ENCODE peak calls at places on chromosomes 7 and 10, in five cellular contexts. C is fibroblast of lung, H is mammary epithelial cell, J is GM23248, V is endothelial cell of umbilical vein. P is an unnamed sample.

GRCh38 chr7:132394283-132395003 is 181.8 kb downstream of the PLXNA4 start:
- DNase-seq in C (no peak), H (no peak), J (peak), V (no peak), P (no peak)

GRCh38 chr7:46157931-46158330 is 236.9 kb upstream of the IGFBP3 start:
- DNase-seq in C (no peak), H (no peak), J (no peak), V (no peak), P (no peak)

GRCh38 chr10:70832236-70832635 is 16.5 kb downstream of the SGPL1 start:
- DNase-seq in C (no peak), H (no peak), J (peak), V (no peak), P (no peak)

GRCh38 chr7:117808910-117809705 is 64.1 kb downstream of the CTTNBP2 start:
- DNase-seq in C (peak), H (no peak), J (no peak), V (no peak), P (no peak)

GRCh38 chr7:85167636-85168035 is 19.2 kb downstream of the SEMA3D start:
- DNase-seq in C (no peak), H (no peak), J (no peak), V (peak), P (no peak)

GRCh38 chr10:132185601-132186487 is 904 bp upstream of the DPYSL4 start:
- DNase-seq in C (peak), H (peak), J (peak), V (peak), P (peak)

GRCh38 chr7:1663243-1663642 is 6.8 kb upstream of the ELFN1 start:
- DNase-seq in C (no peak), H (no peak), J (no peak), V (no peak), P (no peak)

GRCh38 chr7:101754432-101755159 is 62.8 kb upstream of the CUX1 start:
- DNase-seq in C (peak), H (peak), J (peak), V (peak), P (peak)

GRCh38 chr7:86747698-86748097 is 104.0 kb downstream of the GRM3 start:
- DNase-seq in C (no peak), H (no peak), J (no peak), V (no peak), P (no peak)

GRCh38 chr7:148856035-148856881 is 27.8 kb downstream of the EZH2 start:
- DNase-seq in C (peak), H (peak), J (peak), V (peak), P (peak)

GRCh38 chr10:132544744-132545658 is 7.4 kb downstream of the INPP5A start:
- DNase-seq in C (no peak), H (no peak), J (peak), V (no peak), P (no peak)

GRCh38 chr7:21544303-21544656 is 1.4 kb downstream of the DNAH11 start:
- DNase-seq in C (no peak), H (no peak), J (no peak), V (no peak), P (no peak)

GRCh38 chr7:32347244-32347828 is 142.8 kb downstream of the LSM5 start:
- DNase-seq in C (peak), H (no peak), J (peak), V (peak), P (peak)

GRCh38 chr7:155583636-155584035 is 37.3 kb upstream of the CNPY1 start:
- DNase-seq in C (no peak), H (no peak), J (no peak), V (no peak), P (no peak)

GRCh38 chr10:32140403-32140802 is 84.2 kb upstream of the KIF5B start:
- DNase-seq in C (no peak), H (no peak), J (no peak), V (no peak), P (no peak)

GRCh38 chr7:21886396-21886795 is 59.3 kb downstream of the CDCA7L start:
- DNase-seq in C (no peak), H (no peak), J (no peak), V (no peak), P (no peak)

DNA sequence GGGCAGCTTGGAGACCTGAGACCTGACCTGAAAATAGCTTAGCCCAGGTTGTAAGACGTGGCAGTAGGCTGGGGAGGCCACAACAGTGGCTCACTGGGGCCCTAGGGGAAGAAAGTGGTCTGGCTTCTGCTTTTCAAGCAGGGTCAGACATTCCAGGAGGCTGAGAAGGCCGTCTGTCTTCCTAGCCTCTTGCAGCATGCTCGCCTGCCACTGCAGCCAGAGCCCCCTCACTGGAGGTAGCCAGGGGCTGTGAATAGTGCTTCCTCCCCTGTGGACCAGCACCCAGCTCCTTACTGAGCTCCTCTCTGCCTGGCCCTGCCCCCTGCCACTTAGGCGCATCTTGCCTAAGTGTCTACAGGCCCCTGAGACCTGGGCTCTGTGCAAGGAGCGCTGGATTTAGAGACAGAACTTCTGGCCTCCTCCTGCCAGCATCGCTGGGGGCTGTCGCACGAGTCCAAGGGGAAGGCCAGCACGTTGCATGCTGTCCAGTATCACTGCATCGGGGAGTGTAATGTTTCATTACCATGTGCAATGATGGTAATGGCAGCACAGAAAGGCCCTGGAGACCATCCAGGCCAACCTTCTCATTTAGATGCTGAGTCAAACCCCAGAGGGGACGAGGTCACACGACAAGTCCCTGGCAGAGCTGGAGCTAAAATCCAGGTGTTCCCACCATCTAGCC is 12.7 kb downstream of the ZMIZ1 start:
- DNase-seq in C (peak), H (peak), J (peak), V (no peak), P (peak)
- H3K9ac ChIP-seq in C (no peak), H (no peak), J (peak), V (no peak), P (peak)

DNA sequence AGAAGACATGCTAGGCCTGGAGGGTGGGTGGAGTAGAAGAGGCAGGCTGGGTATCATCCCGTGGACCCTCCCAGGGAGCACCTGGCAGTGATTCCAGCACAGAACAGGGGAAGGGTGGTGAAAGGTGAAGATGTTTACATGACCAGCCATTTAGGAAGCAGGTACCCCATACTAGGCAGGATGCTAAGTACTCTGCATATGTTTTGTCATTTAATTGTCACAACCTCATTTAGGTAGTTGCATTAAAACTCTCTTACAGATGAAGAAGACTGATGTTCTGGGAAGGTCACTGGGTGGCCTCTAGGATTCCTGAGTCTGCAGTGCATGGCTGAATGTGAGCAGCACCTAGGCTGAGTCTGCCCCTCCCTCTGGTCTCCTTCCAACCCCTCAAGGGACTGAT is 15.2 kb downstream of the ITPRIP start:
- DNase-seq in C (no peak), H (no peak), J (no peak), V (no peak), P (no peak)
- H3K9ac ChIP-seq in C (no peak), H (peak), J (no peak), V (no peak), P (no peak)

GRCh38 chr7:76303829-76304505 is 1.5 kb downstream of the HSPB1 start:
- DNase-seq in C (no peak), H (peak), J (peak), V (peak), P (no peak)
- H3K9ac ChIP-seq in C (peak), H (peak), J (peak), V (peak), P (peak)

DNA sequence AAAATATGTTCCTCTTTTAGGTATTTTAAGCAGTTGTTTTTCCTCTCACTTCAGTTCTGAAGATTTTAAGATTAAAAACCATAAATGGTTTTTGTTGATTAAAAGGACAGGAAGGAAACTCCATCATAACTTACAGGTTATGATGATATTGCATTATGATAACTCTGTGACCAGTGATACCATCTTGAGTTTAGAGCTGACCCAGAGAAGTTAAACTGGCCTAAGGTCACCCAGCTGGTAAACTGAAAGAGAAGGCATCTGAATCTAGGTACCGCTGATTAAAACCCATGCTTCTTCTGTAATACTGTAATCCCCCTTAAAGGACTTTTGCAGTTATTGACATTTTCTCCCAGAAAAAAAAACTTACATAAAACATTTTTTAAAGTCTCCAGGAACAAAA is 29.6 kb downstream of the LOXL4 start:
- DNase-seq in C (no peak), H (no peak), J (no peak), V (no peak), P (no peak)
- H3K9ac ChIP-seq in C (no peak), H (no peak), J (no peak), V (no peak), P (no peak)

DNA sequence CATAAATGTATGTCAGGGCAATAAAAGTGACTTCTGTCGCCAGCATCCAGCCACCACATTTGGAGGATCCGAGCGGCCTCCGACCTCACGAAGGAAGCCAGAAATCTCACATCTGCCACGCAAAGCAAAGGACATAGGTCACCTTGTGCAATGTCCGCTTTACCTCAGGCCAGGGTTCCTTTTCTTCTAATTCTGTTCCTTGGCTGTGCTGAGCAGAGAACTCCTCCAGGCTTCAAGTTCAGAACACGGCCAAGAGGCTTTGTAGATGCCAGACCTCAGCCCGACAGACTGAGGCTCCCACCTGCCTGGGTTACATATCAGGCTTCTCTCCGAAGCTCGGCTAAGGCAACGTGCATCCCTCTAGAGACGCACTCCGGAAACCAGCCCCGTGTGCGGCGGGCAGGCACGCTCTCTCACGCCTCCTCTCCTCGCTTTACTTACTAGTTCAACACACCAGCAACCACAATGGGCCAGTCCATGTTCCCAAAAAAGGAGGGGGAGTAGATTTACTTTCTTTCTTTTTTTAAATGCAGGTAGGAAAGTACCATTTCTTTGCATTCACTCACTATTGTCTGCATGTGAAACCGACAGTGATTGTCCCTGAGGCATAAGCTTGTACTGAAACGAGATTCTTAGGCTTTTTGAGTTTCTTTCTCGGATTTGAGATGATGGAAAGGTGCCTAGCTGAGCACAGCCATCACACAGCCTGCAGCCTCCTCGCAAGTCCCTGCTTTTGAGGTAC is 122.4 kb upstream of the AFAP1L2 start:
- DNase-seq in C (peak), H (peak), J (peak), V (peak), P (peak)
- H3K9ac ChIP-seq in C (peak), H (peak), J (no peak), V (peak), P (peak)

DNA sequence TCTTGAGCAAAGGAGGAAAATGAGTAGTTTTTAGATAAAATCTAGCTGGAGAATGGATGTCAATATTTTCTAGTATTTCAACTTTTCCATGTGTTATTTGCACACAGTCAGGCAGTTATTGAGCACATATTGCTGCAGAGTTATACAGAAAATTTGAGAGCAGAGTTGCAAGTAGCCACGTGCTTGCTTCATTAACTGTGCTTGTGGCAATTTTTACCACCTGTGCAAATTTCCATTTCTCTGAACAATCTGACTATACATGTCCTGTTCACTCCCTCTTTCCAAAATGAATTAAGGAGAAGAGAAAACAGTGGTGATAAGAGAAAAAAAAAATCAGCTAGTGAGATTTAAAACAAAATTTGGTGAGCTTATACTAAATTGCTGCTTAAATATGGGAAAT is 178.5 kb downstream of the TAX1BP1 start:
- DNase-seq in C (no peak), H (no peak), J (no peak), V (no peak), P (no peak)
- H3K9ac ChIP-seq in C (no peak), H (no peak), J (no peak), V (no peak), P (no peak)

DNA sequence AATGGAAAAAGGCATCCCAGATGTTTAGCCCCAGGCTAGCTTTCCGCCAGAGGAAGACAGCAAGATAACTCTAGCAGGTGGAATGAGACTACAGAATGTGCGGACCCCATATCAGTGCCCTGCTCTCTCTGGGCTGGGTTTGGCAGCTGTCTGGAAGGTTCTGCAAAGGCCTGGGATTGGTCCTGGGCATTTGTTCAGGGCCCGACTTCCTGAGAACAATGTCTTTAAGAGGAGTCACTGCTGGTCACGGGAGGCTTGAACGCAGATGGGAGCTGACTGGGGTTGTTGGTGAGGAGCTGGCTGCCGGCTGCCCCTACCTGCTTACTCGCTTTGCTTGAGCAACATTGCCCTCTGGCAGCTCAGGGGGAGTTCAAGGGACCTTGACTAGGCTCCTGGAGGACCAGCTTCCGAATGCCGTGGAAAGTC is 130.6 kb upstream of the BTBD16 start:
- DNase-seq in C (peak), H (peak), J (peak), V (peak), P (peak)
- H3K9ac ChIP-seq in C (peak), H (no peak), J (peak), V (peak), P (no peak)